ENCODE peak calls at places on chromosomes 1 and 21, in five cellular contexts. G, X, W, C and S are unnamed samples.

GRCh38 chr1:1211541-1212511 is 2.1 kb downstream of the TNFRSF4 start:
- DNase-seq in G (no peak), X (no peak), W (peak), C (no peak), S (no peak)

GRCh38 chr1:107750364-107750959 is 214.5 kb downstream of the VAV3 start:
- DNase-seq in G (peak), X (peak), W (no peak), C (peak), S (no peak)

GRCh38 chr1:9724706-9725476 is 73.4 kb downstream of the PIK3CD start:
- DNase-seq in G (no peak), X (peak), W (peak), C (no peak), S (no peak)

GRCh38 chr1:15510611-15511405 is 13.2 kb downstream of the CASP9 start:
- DNase-seq in G (no peak), X (no peak), W (no peak), C (no peak), S (no peak)

GRCh38 chr1:245858683-245859509 is 648.2 kb downstream of the SMYD3 start:
- DNase-seq in G (no peak), X (peak), W (no peak), C (no peak), S (no peak)

GRCh38 chr1:242691603-242691945 is 167.1 kb upstream of the PLD5 start:
- DNase-seq in G (no peak), X (no peak), W (no peak), C (no peak), S (no peak)

GRCh38 chr1:66274634-66275033 is 259.3 kb upstream of the SGIP1 start:
- DNase-seq in G (no peak), X (no peak), W (no peak), C (no peak), S (no peak)

GRCh38 chr1:109890115-109890953 is 20.3 kb upstream of the CSF1 start:
- DNase-seq in G (no peak), X (no peak), W (no peak), C (no peak), S (no peak)

GRCh38 chr1:63324779-63325119 is 2.4 kb downstream of the FOXD3 start:
- DNase-seq in G (no peak), X (no peak), W (no peak), C (no peak), S (no peak)

GRCh38 chr21:10627316-10627863 is 106.0 kb downstream of the TPTE start:
- DNase-seq in G (no peak), X (no peak), W (no peak), C (no peak), S (no peak)

DNA sequence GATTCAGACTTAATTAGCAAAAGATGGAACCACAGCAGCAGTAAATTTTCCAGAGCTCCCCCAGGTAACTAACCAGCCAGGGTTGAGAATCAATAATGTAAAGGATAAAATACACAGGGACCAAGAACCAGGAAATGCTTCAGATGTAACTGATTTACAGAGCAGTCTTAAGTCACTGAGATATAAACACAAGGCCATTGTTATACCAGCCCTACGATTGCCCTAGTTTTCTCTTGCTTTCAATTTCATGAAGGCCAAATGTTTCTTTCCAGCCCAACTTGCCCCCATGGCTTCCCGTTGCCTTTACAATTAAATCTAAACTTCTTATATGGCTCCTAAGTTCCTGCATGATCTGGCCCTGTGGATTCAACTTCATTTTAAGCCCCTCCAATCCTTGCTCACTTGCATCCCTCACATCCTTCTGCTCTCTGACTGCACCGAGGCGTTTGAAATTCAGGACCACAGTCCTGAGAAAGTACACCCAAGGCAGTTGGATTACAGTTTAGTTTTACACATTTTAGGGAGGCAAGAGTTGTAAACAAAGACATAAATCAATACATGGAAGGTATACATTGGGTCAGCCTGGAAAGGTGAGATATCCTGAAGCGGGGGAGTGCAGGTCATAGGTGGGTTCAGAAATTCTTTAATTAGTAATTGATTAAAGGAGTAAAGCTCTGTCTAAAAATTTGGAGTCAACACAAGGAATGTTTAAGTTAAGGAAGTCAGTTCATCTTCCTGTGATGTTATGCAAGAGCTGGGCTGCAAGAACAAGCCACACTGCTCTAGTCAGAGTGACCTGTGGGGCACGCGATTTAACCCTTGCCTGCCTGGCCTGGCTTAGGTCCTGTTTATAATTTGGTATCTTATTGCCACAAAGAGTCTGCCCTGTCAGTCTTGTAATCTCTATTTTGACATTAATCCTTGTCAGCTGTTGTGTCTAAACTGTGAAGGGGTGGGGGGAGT is 69.9 kb upstream of the COG2 start:
- DNase-seq in G (no peak), X (peak), W (no peak), C (no peak), S (no peak)
- H3K27ac ChIP-seq in G (no peak), X (no peak), W (no peak), C (no peak), S (no peak)

DNA sequence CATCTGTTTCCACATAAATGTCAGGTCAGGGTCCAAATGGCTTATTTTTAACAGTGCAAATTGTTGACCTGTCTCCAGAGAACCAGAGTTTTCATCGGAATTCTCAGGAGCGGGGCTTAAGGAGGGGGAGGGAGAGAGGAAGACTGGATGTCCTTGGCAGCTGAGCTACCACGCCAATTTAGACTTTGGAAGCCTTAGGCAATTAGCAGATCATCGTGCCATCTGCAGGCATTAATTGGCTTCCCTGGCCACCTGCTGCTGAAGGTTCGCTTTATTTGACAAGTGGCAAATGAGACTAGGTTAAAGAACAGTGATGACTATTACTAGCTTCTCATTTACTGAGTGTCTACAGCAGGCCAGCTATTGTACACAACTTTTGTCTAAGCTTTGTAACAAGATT is 43.7 kb downstream of the HLX start:
- DNase-seq in G (no peak), X (peak), W (no peak), C (no peak), S (no peak)
- H3K27ac ChIP-seq in G (no peak), X (no peak), W (no peak), C (no peak), S (no peak)

GRCh38 chr1:54174106-54174505 is 21.3 kb upstream of the CDCP2 start:
- DNase-seq in G (no peak), X (no peak), W (no peak), C (no peak), S (no peak)

GRCh38 chr1:54170961-54171460 is 18.2 kb upstream of the CDCP2 start:
- DNase-seq in G (no peak), X (no peak), W (no peak), C (no peak), S (no peak)

GRCh38 chr1:54173681-54174080 is 20.9 kb upstream of the CDCP2 start:
- DNase-seq in G (no peak), X (no peak), W (no peak), C (no peak), S (no peak)

GRCh38 chr1:54171636-54172035 is 18.8 kb upstream of the CDCP2 start:
- DNase-seq in G (no peak), X (no peak), W (no peak), C (no peak), S (no peak)

GRCh38 chr1:54172614-54173312 is 20.0 kb upstream of the CDCP2 start:
- DNase-seq in G (no peak), X (no peak), W (no peak), C (no peak), S (no peak)
- H3K27ac ChIP-seq in G (no peak), X (no peak), W (no peak), C (no peak), S (no peak)

DNA sequence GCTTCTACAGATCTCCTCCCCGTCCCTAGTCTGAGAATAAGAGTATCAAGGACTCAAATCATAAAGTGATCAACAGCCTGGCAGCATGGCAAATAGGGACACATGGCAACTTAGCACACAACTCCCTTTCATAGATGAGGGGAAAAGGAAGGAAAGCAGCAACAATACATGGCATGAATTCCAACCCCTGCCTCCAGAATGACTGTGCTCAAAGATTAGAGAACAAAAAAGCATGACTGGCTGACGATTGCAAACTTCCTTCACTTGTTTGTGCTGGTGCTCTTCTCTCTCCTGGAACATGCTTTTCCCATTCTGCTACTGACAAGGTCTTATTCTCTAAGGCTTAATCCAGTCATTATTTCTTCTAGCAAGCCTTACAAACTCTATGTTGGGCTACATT is 11.5 kb downstream of the KTI12 start:
- DNase-seq in G (no peak), X (no peak), W (no peak), C (no peak), S (no peak)
- H3K27ac ChIP-seq in G (no peak), X (no peak), W (no peak), C (no peak), S (no peak)